ENCODE peak calls at places on chromosome 3, in nine cellular contexts. B is left lung; H is fibroblast of pulmonary artery; Q is CD8-positive, alpha-beta T cell; O is psoas muscle; R is heart right ventricle; M is fibroblast of villous mesenchyme; W is endothelial cell; S is astrocyte of the cerebellum. V is an unnamed sample.
A peak's percentile ranks its signal among the peaks of the same experiment; 100 is the strongest.

GRCh38 chr3:175940243-175940642 is 1081.1 kb downstream of the NAALADL2 start:
- DNase-seq in B (no peak), H (peak; percentile 10), Q (no peak), O (no peak), R (no peak), M (no peak), W (no peak), S (no peak), V (no peak)

GRCh38 chr3:153372326-153372725 is 210.3 kb downstream of the RAP2B start:
- DNase-seq in B (no peak), H (peak; percentile 91), Q (no peak), O (no peak), R (no peak), M (peak; percentile 53), W (no peak), S (peak; percentile 15), V (no peak)

GRCh38 chr3:60046212-60046611 is 996.4 kb upstream of the CFAP20DC start:
- DNase-seq in B (no peak), H (no peak), Q (no peak), O (no peak), R (no peak), M (no peak), W (no peak), S (no peak), V (no peak)

GRCh38 chr3:126745760-126746394 is 41.8 kb downstream of the CHCHD6 start:
- DNase-seq in B (no peak), H (no peak), Q (no peak), O (peak; percentile 34), R (peak; percentile 80), M (no peak), W (no peak), S (no peak), V (no peak)

GRCh38 chr3:2096196-2096595 is 2.5 kb upstream of the CNTN4 start:
- DNase-seq in B (no peak), H (no peak), Q (no peak), O (no peak), R (no peak), M (no peak), W (no peak), S (no peak), V (no peak)

GRCh38 chr3:185712337-185712736 is 112.5 kb downstream of the IGF2BP2 start:
- DNase-seq in B (no peak), H (no peak), Q (no peak), O (no peak), R (no peak), M (no peak), W (no peak), S (no peak), V (no peak)

GRCh38 chr3:80556728-80557127 is 788.9 kb upstream of the ROBO1 start:
- DNase-seq in B (no peak), H (no peak), Q (no peak), O (no peak), R (no peak), M (no peak), W (no peak), S (no peak), V (no peak)

GRCh38 chr3:153944084-153944483 is 177.1 kb upstream of the ARHGEF26 start:
- DNase-seq in B (no peak), H (peak; percentile 68), Q (no peak), O (no peak), R (no peak), M (no peak), W (no peak), S (no peak), V (no peak)

GRCh38 chr3:177483182-177483967 is 286.1 kb upstream of the TBL1XR1 start:
- DNase-seq in B (no peak), H (no peak), Q (no peak), O (no peak), R (no peak), M (no peak), W (peak; percentile 62), S (no peak), V (no peak)

GRCh38 chr3:152621006-152621868 is 213.7 kb upstream of the P2RY1 start:
- DNase-seq in B (no peak), H (no peak), Q (no peak), O (no peak), R (no peak), M (no peak), W (no peak), S (no peak), V (no peak)

GRCh38 chr3:108055931-108056330 is 34.9 kb downstream of the CD47 start:
- DNase-seq in B (no peak), H (no peak), Q (no peak), O (no peak), R (no peak), M (no peak), W (no peak), S (no peak), V (no peak)

GRCh38 chr3:149207475-149207874 is 14.2 kb downstream of the CP start:
- DNase-seq in B (no peak), H (no peak), Q (no peak), O (no peak), R (no peak), M (no peak), W (no peak), S (no peak), V (no peak)

GRCh38 chr3:13670292-13670691 is 121.4 kb downstream of the FBLN2 start:
- DNase-seq in B (no peak), H (no peak), Q (no peak), O (no peak), R (no peak), M (no peak), W (no peak), S (no peak), V (no peak)
- TF ChIP-seq CTCF in B (no peak), H (no peak), Q (no peak), O (no peak), R (no peak), M (no peak), W (no peak), S (no peak), V (no peak)

GRCh38 chr3:133283958-133284807 is 115.7 kb upstream of the BFSP2 start:
- DNase-seq in B (no peak), H (no peak), Q (no peak), O (no peak), R (no peak), M (no peak), W (no peak), S (no peak), V (no peak)
- TF ChIP-seq CTCF in B (no peak), H (no peak), Q (no peak), O (no peak), R (no peak), M (no peak), W (no peak), S (no peak), V (no peak)

DNA sequence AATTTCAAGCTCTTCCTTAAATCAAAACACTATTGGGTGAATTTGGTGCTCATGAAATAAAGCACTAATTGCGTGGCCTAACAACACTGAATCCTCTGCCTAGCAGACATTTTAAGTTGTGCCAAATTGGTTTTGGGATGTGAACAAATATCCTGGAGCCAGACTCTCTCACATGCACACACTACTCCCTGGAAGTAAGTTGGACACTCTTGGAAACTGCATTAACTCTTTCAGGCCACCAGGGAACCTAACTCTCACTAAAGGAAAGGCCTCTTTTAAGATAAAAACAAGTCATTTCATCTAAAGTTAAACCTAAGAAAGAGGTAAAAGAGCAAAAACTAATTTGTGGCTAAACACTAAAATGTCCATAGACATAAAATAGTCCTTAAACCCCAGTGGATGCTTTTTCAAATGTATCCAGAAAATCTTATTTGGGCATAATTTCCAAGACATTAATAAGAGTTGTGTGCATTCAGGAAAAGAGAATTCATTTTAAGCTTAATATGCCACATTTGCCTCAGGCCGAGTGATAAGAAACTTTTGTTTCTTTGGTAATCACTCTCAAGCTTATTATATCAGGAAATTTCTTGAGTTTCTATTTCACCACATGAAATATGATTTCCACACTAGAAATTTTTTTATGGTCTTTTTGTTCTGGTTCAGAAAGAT is 61.8 kb downstream of the ZBTB20 start:
- DNase-seq in B (no peak), H (no peak), Q (no peak), O (no peak), R (no peak), M (no peak), W (no peak), S (no peak), V (no peak)
- TF ChIP-seq CTCF in B (no peak), H (peak; percentile 34), Q (no peak), O (peak; percentile 5), R (peak; percentile 28), M (peak; percentile 41), W (peak; percentile 87), S (peak; percentile 39), V (no peak)

DNA sequence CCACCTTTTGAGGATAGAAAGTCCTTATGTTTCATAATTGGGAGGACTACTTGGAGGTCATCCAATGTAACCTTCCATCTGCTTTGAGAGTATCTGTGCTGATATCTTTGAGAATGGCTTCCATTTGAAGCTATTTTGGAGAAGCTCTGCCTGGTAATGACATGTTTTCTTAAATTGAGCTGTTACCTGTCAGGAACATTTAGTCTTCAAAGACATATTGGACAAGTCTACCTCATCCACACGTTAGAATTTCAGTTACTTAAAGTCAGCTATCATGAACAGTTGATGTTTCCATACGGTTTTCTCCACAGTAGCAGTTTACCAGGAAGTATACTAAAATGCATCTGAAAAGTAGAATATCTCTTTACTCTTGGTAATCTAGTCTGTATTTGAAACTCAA is 318.5 kb downstream of the EDEM1 start:
- DNase-seq in B (no peak), H (no peak), Q (no peak), O (no peak), R (no peak), M (no peak), W (no peak), S (no peak), V (no peak)
- TF ChIP-seq CTCF in B (no peak), H (no peak), Q (no peak), O (no peak), R (no peak), M (no peak), W (no peak), S (no peak), V (no peak)

GRCh38 chr3:47412453-47412756 is 31.6 kb downstream of the PTPN23 start:
- DNase-seq in B (no peak), H (no peak), Q (no peak), O (no peak), R (no peak), M (no peak), W (no peak), S (no peak), V (no peak)

GRCh38 chr3:47410417-47410720 is 29.5 kb downstream of the PTPN23 start:
- DNase-seq in B (no peak), H (no peak), Q (no peak), O (no peak), R (no peak), M (no peak), W (no peak), S (no peak), V (no peak)

GRCh38 chr3:47412842-47413520 is 32.2 kb downstream of the PTPN23 start:
- DNase-seq in B (no peak), H (no peak), Q (no peak), O (no peak), R (no peak), M (no peak), W (no peak), S (no peak), V (no peak)

GRCh38 chr3:47410801-47411646 is 30.2 kb downstream of the PTPN23 start:
- DNase-seq in B (no peak), H (no peak), Q (no peak), O (no peak), R (no peak), M (no peak), W (no peak), S (no peak), V (no peak)

GRCh38 chr3:47411696-47412452 is 31.1 kb downstream of the PTPN23 start:
- DNase-seq in B (no peak), H (no peak), Q (no peak), O (no peak), R (no peak), M (no peak), W (no peak), S (no peak), V (no peak)
- TF ChIP-seq CTCF in B (no peak), H (no peak), Q (no peak), O (no peak), R (no peak), M (no peak), W (no peak), S (no peak), V (no peak)